ENCODE peak calls at places on chromosomes 5 and 9, in four cellular contexts. Z is SK-N-SH, K is GM12878, P is HepG2. E is an unnamed sample.

GRCh38 chr9:89234636-89235035 is 56.0 kb upstream of the SHC3 start:
- DNase-seq in Z (peak; percentile 72), K (peak; percentile 3), P (no peak), E (peak; percentile 39)

GRCh38 chr5:168917947-168918600 is 338.9 kb upstream of the PANK3 start:
- DNase-seq in Z (peak; percentile 59), K (no peak), P (no peak), E (no peak)

GRCh38 chr5:58248221-58248620 is 211.7 kb downstream of the PLK2 start:
- DNase-seq in Z (no peak), K (no peak), P (no peak), E (no peak)

GRCh38 chr5:135842737-135843136 is 8.3 kb downstream of the SLC25A48 start:
- DNase-seq in Z (no peak), K (no peak), P (no peak), E (no peak)

GRCh38 chr9:114149181-114149580 is 6.2 kb upstream of the COL27A1 start:
- DNase-seq in Z (no peak), K (no peak), P (no peak), E (no peak)

GRCh38 chr9:89274838-89275237 is 36.2 kb upstream of the CKS2 start:
- DNase-seq in Z (no peak), K (no peak), P (no peak), E (no peak)

GRCh38 chr9:126225611-126226609 is 100.7 kb upstream of the MVB12B start:
- DNase-seq in Z (no peak), K (no peak), P (no peak), E (no peak)

GRCh38 chr9:79630521-79631403 is 59.0 kb downstream of the TLE4 start:
- DNase-seq in Z (no peak), K (peak; percentile 49), P (no peak), E (no peak)

GRCh38 chr9:134101623-134102149 is 33.9 kb upstream of the BRD3 start:
- DNase-seq in Z (peak; percentile 48), K (no peak), P (no peak), E (no peak)

GRCh38 chr5:17177491-17178204 is 39.8 kb upstream of the BASP1 start:
- DNase-seq in Z (no peak), K (no peak), P (no peak), E (no peak)

GRCh38 chr5:42397267-42397666 is 26.0 kb upstream of the GHR start:
- DNase-seq in Z (no peak), K (no peak), P (no peak), E (no peak)

GRCh38 chr5:150130493-150130922 is 25.1 kb downstream of the PDGFRB start:
- DNase-seq in Z (no peak), K (no peak), P (no peak), E (no peak)

GRCh38 chr5:142824391-142824790 is 54.2 kb downstream of the ARHGAP26 start:
- DNase-seq in Z (no peak), K (no peak), P (no peak), E (no peak)

GRCh38 chr5:142191776-142192175 is 83.2 kb downstream of the NDFIP1 start:
- DNase-seq in Z (no peak), K (no peak), P (no peak), E (no peak)

GRCh38 chr9:127004946-127005769 is 90.6 kb downstream of the RALGPS1 start:
- DNase-seq in Z (no peak), K (peak; percentile 98), P (no peak), E (no peak)

GRCh38 chr9:132283863-132284262 is 70.9 kb downstream of the SETX start:
- DNase-seq in Z (no peak), K (no peak), P (no peak), E (no peak)

GRCh38 chr9:1977026-1977425 is 38.1 kb upstream of the SMARCA2 start:
- DNase-seq in Z (no peak), K (no peak), P (no peak), E (no peak)

GRCh38 chr5:72066658-72067057 is 40.6 kb upstream of the MAP1B start:
- DNase-seq in Z (no peak), K (no peak), P (no peak), E (peak; percentile 80)

GRCh38 chr9:127292415-127292814 is 27.8 kb downstream of the GARNL3 start:
- DNase-seq in Z (no peak), K (no peak), P (no peak), E (no peak)

GRCh38 chr5:169595172-169595820 is 11.7 kb downstream of the SPDL1 start:
- DNase-seq in Z (no peak), K (no peak), P (no peak), E (no peak)

GRCh38 chr9:99614341-99614740 is 207.3 kb upstream of the NR4A3 start:
- DNase-seq in Z (no peak), K (no peak), P (no peak), E (no peak)

GRCh38 chr9:126788631-126789349 is 16.1 kb upstream of the ZBTB43 start:
- DNase-seq in Z (no peak), K (no peak), P (no peak), E (peak; percentile 60)

GRCh38 chr5:176889321-176890280 is 9.5 kb downstream of the HK3 start:
- DNase-seq in Z (peak; percentile 24), K (no peak), P (no peak), E (no peak)

GRCh38 chr5:120919017-120919416 is 454.9 kb downstream of the PRR16 start:
- DNase-seq in Z (no peak), K (no peak), P (no peak), E (no peak)

GRCh38 chr5:120910610-120911009 is 446.5 kb downstream of the PRR16 start:
- DNase-seq in Z (no peak), K (no peak), P (no peak), E (no peak)

GRCh38 chr5:120913396-120913795 is 449.3 kb downstream of the PRR16 start:
- DNase-seq in Z (no peak), K (no peak), P (no peak), E (no peak)
- TF ChIP-seq PBX3 in Z (no peak), K (no peak), P (no peak), E (no peak)

GRCh38 chr5:107873877-107874276 is 203.1 kb upstream of the EFNA5 start:
- DNase-seq in Z (no peak), K (no peak), P (no peak), E (no peak)
- TF ChIP-seq PBX3 in Z (no peak), K (no peak), P (no peak), E (no peak)

GRCh38 chr5:62286834-62287611 is 19.0 kb upstream of the KIF2A start:
- DNase-seq in Z (no peak), K (no peak), P (no peak), E (no peak)

GRCh38 chr5:62284946-62285891 is 20.8 kb upstream of the KIF2A start:
- DNase-seq in Z (no peak), K (peak; percentile 71), P (no peak), E (no peak)

GRCh38 chr5:62289813-62290212 is 16.2 kb upstream of the KIF2A start:
- DNase-seq in Z (no peak), K (no peak), P (no peak), E (no peak)

GRCh38 chr5:62283856-62284255 is 22.1 kb upstream of the KIF2A start:
- DNase-seq in Z (no peak), K (no peak), P (no peak), E (no peak)

DNA sequence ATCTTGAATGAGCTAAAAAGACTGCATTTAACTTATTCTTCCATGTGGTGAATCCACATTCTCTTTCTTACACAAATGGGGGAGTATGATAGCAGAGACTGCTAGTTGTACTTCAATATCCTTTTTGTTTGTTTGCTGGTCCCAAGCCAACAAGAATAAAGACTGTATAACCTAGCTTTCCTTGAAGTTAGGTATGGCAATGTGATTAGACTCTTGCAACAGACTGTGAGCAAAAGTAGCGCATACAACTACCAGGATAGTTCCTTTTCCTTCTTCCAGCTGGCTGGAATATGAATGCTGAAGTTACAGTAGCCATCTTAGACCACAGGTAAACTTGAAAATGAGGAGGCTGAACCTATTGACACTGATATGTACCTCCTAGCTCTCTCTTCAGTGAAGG is 17.9 kb upstream of the KIF2A start:
- DNase-seq in Z (no peak), K (no peak), P (no peak), E (no peak)
- TF ChIP-seq PBX3 in Z (no peak), K (no peak), P (no peak), E (no peak)

DNA sequence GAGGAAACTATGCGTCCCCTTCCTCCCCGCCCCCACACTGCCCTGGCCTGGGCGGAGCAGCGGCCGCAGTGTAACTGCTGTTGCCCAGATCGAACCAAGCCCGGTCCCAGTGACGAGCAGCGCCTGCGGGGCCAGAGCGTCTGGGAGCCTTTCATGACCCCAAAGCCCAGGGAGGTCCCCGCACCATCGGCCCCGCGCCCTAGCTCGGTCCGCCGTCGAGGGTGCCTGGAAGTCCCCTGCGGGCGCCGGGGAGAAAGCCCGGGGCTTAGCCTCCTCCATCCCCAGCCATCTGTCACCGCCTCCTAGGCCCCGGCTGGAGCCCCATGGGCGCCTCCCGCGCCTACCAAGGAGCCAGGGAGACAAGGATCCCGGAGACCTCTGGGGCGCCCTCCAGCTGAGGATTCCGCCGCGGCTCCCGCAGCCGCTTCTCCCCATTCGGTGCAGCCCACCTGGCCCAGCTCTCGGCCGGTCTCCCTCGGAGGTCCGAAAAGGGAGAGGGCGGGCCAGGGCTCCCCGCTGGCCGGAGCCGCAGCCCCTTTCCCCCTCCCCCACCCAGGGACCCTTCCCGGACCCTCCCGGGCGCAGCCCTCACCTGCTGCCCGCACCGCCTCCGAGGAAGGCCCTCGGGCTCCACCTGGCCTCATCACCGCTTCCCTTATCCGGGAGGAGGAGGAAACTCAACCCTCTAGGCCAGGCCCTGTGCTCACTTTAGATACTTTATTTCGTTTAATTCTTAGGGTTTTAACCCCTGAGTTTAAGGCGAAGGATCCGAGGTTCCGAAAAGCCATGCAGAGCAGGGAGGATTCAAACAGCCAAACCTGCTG is 45.6 kb downstream of the APTX start:
- DNase-seq in Z (peak; percentile 25), K (no peak), P (no peak), E (no peak)
- TF ChIP-seq PBX3 in Z (no peak), K (no peak), P (no peak), E (no peak)

DNA sequence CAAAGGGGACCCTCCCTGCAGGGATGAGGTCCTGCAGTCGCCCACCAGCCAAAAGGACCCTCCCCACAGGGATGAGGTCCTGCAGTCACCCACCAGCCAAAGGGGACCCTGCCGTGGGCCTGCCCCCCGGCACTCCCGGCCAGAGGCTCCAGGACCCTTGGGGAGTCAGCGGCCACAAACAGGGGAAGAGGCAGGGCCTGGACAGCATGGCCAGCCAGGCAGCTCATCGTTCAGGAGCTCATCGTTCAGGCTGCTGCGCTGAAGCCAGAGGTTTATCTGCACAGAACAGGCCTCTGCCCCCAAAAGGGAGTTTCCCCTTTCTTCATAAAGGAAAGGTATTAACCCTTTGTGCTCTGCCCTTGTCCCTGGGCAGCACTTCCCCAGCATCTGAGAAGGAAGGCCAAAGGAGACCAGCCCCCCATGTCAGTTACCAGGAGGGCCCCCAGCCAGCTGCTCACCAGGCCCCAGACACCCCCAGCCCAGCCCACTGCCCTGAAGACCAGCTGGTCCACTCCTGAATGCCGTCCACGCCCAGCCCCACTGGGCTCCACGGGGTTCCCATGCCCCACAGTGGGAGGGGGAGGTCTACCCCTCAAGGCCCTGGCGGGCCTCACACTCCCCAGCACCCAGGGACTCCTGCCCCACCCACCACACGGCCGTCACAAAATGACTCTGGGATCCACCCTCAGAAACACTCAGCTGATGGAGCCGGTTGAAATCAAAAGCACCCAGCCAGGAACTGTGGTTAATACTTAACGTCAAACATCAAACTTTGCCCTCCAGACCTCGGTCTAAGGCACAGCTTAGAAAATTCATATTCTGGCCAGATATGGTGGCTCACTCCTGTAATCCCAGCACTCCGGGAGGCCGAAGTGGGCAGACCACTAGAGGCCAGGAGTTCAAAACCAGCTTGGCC is 6.3 kb downstream of the SLC12A7 start:
- DNase-seq in Z (no peak), K (no peak), P (peak; percentile 93), E (peak; percentile 74)
- TF ChIP-seq PBX3 in Z (no peak), K (no peak), P (no peak), E (no peak)